ENCODE peak calls at places on chromosome 11, in five cellular contexts. O is stimulated activated CD4-positive, alpha-beta T cell treated with anti-CD3 and anti-CD28 coated beads, Interleukin-1b, Interleukin-23, amount 100 ng/mL, for 48 hours; R is head of caudate nucleus; T is heart left ventricle; F is HT1080. M is an unnamed sample.

GRCh38 chr11:113505541-113506375 is 30.6 kb upstream of the DRD2 start:
- DNase-seq in T (no peak), F (peak; percentile 99), O (no peak), R (peak; percentile 81), M (peak; percentile 79)

GRCh38 chr11:69376155-69377028 is 82.4 kb downstream of the MYEOV start:
- DNase-seq in R (no peak), O (no peak), T (no peak), F (no peak), M (no peak)

GRCh38 chr11:69646493-69647201 is 5.7 kb downstream of the CCND1 start:
- DNase-seq in F (no peak), R (no peak), O (no peak), T (no peak), M (no peak)

GRCh38 chr11:77101043-77101537 is 1.6 kb upstream of the OMP start:
- DNase-seq in F (no peak), T (peak; percentile 11), R (no peak), O (no peak), M (no peak)

GRCh38 chr11:45298718-45299117 is 12.6 kb upstream of the SYT13 start:
- DNase-seq in R (no peak), F (no peak), T (no peak), O (no peak), M (no peak)

GRCh38 chr11:19714387-19715363 is 2.0 kb downstream of the NAV2 start:
- DNase-seq in O (no peak), T (peak; percentile 68), F (peak; percentile 58), R (peak; percentile 78), M (no peak)

GRCh38 chr11:127888396-127888795 is 699.0 kb downstream of the ETS1 start:
- DNase-seq in F (no peak), O (no peak), R (no peak), T (no peak), M (no peak)

GRCh38 chr11:65539401-65540289 is 14.8 kb downstream of the SCYL1 start:
- DNase-seq in R (no peak), T (peak; percentile 49), F (no peak), O (no peak), M (peak; percentile 51)

GRCh38 chr11:110928373-110928772 is 216.1 kb upstream of the ARHGAP20 start:
- DNase-seq in O (no peak), F (no peak), R (no peak), T (no peak), M (no peak)

GRCh38 chr11:61787928-61788491 is 4.4 kb downstream of the TMEM258 start:
- DNase-seq in F (peak; percentile 64), R (peak; percentile 72), O (no peak), T (no peak), M (no peak)

GRCh38 chr11:100383357-100383865 is 303.7 kb upstream of the ARHGAP42 start:
- DNase-seq in F (no peak), T (no peak), R (no peak), O (no peak), M (no peak)